ENCODE peak calls at places on chromosomes 3 and 15, in five cellular contexts. One of them, this sample, is unnamed.
A peak's percentile ranks its signal among the peaks of the same experiment; 100 is the strongest.

GRCh38 chr15:31390777-31391486 is 64.3 kb downstream of the KLF13 start:
- DNase-seq in adrenal gland: no peak
- DNase-seq in heart right ventricle: no peak
- DNase-seq in caudate nucleus: no peak
- DNase-seq in fibroblast of lung: no peak
- DNase-seq in this sample: no peak

GRCh38 chr15:72319360-72319984 is 485 bp downstream of the CELF6 start:
- DNase-seq in fibroblast of lung: peak; percentile 57
- DNase-seq in heart right ventricle: peak; percentile 76
- DNase-seq in adrenal gland: peak; percentile 71
- DNase-seq in caudate nucleus: peak; percentile 19
- DNase-seq in this sample: peak; percentile 64

GRCh38 chr3:194690501-194691372 is 5.1 kb downstream of the FAM43A start:
- DNase-seq in adrenal gland: no peak
- DNase-seq in fibroblast of lung: no peak
- DNase-seq in heart right ventricle: no peak
- DNase-seq in caudate nucleus: no peak
- DNase-seq in this sample: no peak

GRCh38 chr3:165852710-165853109 is 15.5 kb upstream of the BCHE start:
- DNase-seq in caudate nucleus: no peak
- DNase-seq in adrenal gland: no peak
- DNase-seq in fibroblast of lung: no peak
- DNase-seq in heart right ventricle: no peak
- DNase-seq in this sample: no peak

GRCh38 chr3:63661242-63661641 is 8.8 kb downstream of the SNTN start:
- DNase-seq in caudate nucleus: no peak
- DNase-seq in heart right ventricle: no peak
- DNase-seq in adrenal gland: no peak
- DNase-seq in fibroblast of lung: peak; percentile 2
- DNase-seq in this sample: no peak

GRCh38 chr15:91974321-91974720 is 120.8 kb downstream of the SLCO3A1 start:
- DNase-seq in fibroblast of lung: no peak
- DNase-seq in heart right ventricle: no peak
- DNase-seq in adrenal gland: peak; percentile 46
- DNase-seq in caudate nucleus: no peak
- DNase-seq in this sample: no peak

GRCh38 chr15:41838400-41838897 is at the start of gene PLA2G4B:
- DNase-seq in caudate nucleus: no peak
- DNase-seq in fibroblast of lung: no peak
- DNase-seq in heart right ventricle: no peak
- DNase-seq in adrenal gland: no peak
- DNase-seq in this sample: no peak

GRCh38 chr3:168081171-168081771 is 14.5 kb downstream of the GOLIM4 start:
- DNase-seq in caudate nucleus: no peak
- DNase-seq in adrenal gland: no peak
- DNase-seq in heart right ventricle: no peak
- DNase-seq in fibroblast of lung: no peak
- DNase-seq in this sample: no peak

GRCh38 chr3:150890320-150890719 is 14.9 kb downstream of the MINDY4B start:
- DNase-seq in heart right ventricle: no peak
- DNase-seq in adrenal gland: no peak
- DNase-seq in caudate nucleus: no peak
- DNase-seq in fibroblast of lung: peak; percentile 72
- DNase-seq in this sample: no peak

GRCh38 chr3:168443967-168444366 is 348.2 kb upstream of the GOLIM4 start:
- DNase-seq in heart right ventricle: no peak
- DNase-seq in adrenal gland: no peak
- DNase-seq in fibroblast of lung: no peak
- DNase-seq in caudate nucleus: no peak
- DNase-seq in this sample: no peak

GRCh38 chr3:123344175-123344908 is 104.5 kb downstream of the ADCY5 start:
- DNase-seq in fibroblast of lung: peak; percentile 62
- DNase-seq in caudate nucleus: no peak
- DNase-seq in adrenal gland: peak; percentile 60
- DNase-seq in heart right ventricle: no peak
- DNase-seq in this sample: no peak

GRCh38 chr15:39666671-39667070 is 85.8 kb downstream of the THBS1 start:
- DNase-seq in fibroblast of lung: no peak
- DNase-seq in adrenal gland: no peak
- DNase-seq in heart right ventricle: no peak
- DNase-seq in caudate nucleus: no peak
- DNase-seq in this sample: no peak

GRCh38 chr15:72456684-72457083 is 17.4 kb upstream of the ARIH1 start:
- DNase-seq in fibroblast of lung: no peak
- DNase-seq in heart right ventricle: no peak
- DNase-seq in adrenal gland: no peak
- DNase-seq in caudate nucleus: no peak
- DNase-seq in this sample: no peak

GRCh38 chr15:50813865-50814264 is 48.4 kb upstream of the SPPL2A start:
- DNase-seq in heart right ventricle: no peak
- DNase-seq in fibroblast of lung: no peak
- DNase-seq in caudate nucleus: no peak
- DNase-seq in adrenal gland: no peak
- DNase-seq in this sample: no peak

GRCh38 chr3:60755094-60755493 is 496.2 kb downstream of the FHIT start:
- DNase-seq in heart right ventricle: no peak
- DNase-seq in adrenal gland: no peak
- DNase-seq in caudate nucleus: no peak
- DNase-seq in fibroblast of lung: no peak
- DNase-seq in this sample: peak; percentile 33

GRCh38 chr15:71051539-71051938 is 63.7 kb upstream of the THSD4 start:
- DNase-seq in fibroblast of lung: peak; percentile 85
- DNase-seq in heart right ventricle: peak; percentile 21
- DNase-seq in caudate nucleus: no peak
- DNase-seq in adrenal gland: no peak
- DNase-seq in this sample: peak; percentile 61

GRCh38 chr15:89662893-89663673 is 7.8 kb upstream of the KIF7 start:
- DNase-seq in heart right ventricle: peak; percentile 60
- DNase-seq in caudate nucleus: no peak
- DNase-seq in fibroblast of lung: peak; percentile 94
- DNase-seq in adrenal gland: peak; percentile 76
- DNase-seq in this sample: peak; percentile 42
- H3K27ac ChIP-seq in heart right ventricle: peak overlapping the region; percentile 72
- H3K27ac ChIP-seq in caudate nucleus: no peak overlapping the region
- H3K27ac ChIP-seq in fibroblast of lung: peak overlapping the region; percentile 88
- H3K27ac ChIP-seq in adrenal gland: peak overlapping the region; percentile 79
- H3K27ac ChIP-seq in this sample: no peak overlapping the region

GRCh38 chr15:83378921-83379561 is 68.1 kb upstream of the SH3GL3 start:
- DNase-seq in adrenal gland: no peak
- DNase-seq in heart right ventricle: no peak
- DNase-seq in fibroblast of lung: no peak
- DNase-seq in caudate nucleus: no peak
- DNase-seq in this sample: no peak
- H3K27ac ChIP-seq in adrenal gland: no peak overlapping the region
- H3K27ac ChIP-seq in heart right ventricle: no peak overlapping the region
- H3K27ac ChIP-seq in fibroblast of lung: no peak overlapping the region
- H3K27ac ChIP-seq in caudate nucleus: no peak overlapping the region
- H3K27ac ChIP-seq in this sample: no peak overlapping the region

GRCh38 chr3:52249683-52250082 is 4.1 kb downstream of the PPM1M start:
- DNase-seq in caudate nucleus: no peak
- DNase-seq in adrenal gland: no peak
- DNase-seq in heart right ventricle: no peak
- DNase-seq in fibroblast of lung: no peak
- DNase-seq in this sample: no peak

GRCh38 chr3:52247455-52248164 is 2.1 kb downstream of the PPM1M start:
- DNase-seq in heart right ventricle: no peak
- DNase-seq in adrenal gland: no peak
- DNase-seq in fibroblast of lung: no peak
- DNase-seq in caudate nucleus: no peak
- DNase-seq in this sample: no peak

GRCh38 chr3:52248816-52249547 is 3.4 kb downstream of the PPM1M start:
- DNase-seq in fibroblast of lung: peak; percentile 15
- DNase-seq in heart right ventricle: peak; percentile 70
- DNase-seq in adrenal gland: peak; percentile 64
- DNase-seq in caudate nucleus: no peak
- DNase-seq in this sample: peak; percentile 33

GRCh38 chr3:52248165-52248541 is 2.6 kb downstream of the PPM1M start:
- DNase-seq in caudate nucleus: no peak
- DNase-seq in fibroblast of lung: no peak
- DNase-seq in heart right ventricle: no peak
- DNase-seq in adrenal gland: no peak
- DNase-seq in this sample: no peak

GRCh38 chr3:52250122-52250521 is 4.6 kb downstream of the PPM1M start:
- DNase-seq in fibroblast of lung: no peak
- DNase-seq in caudate nucleus: no peak
- DNase-seq in adrenal gland: no peak
- DNase-seq in heart right ventricle: no peak
- DNase-seq in this sample: no peak
- H3K27ac ChIP-seq in fibroblast of lung: no peak overlapping the region
- H3K27ac ChIP-seq in caudate nucleus: no peak overlapping the region
- H3K27ac ChIP-seq in adrenal gland: no peak overlapping the region
- H3K27ac ChIP-seq in heart right ventricle: no peak overlapping the region
- H3K27ac ChIP-seq in this sample: no peak overlapping the region

DNA sequence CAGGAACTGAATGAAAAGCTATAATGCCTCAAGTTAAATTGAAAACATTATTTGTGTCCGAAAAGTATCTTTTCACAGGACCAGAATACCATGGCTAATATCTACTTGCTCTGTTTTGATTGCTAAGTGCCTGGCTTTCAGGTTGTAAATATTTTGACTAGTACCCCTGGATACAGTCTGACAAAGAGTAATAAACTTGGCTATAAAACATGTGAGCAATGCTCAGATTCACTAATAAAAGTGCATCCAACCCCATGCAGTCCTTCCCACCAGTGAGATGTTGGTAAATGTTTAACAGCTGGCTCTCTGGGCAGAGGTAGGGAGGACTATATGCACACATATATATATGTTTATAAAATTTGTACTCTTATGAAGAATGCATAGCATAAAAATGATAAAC is 281.8 kb upstream of the TGFBR2 start:
- DNase-seq in adrenal gland: no peak
- DNase-seq in fibroblast of lung: no peak
- DNase-seq in caudate nucleus: no peak
- DNase-seq in heart right ventricle: no peak
- DNase-seq in this sample: no peak
- H3K27ac ChIP-seq in adrenal gland: no peak overlapping the region
- H3K27ac ChIP-seq in fibroblast of lung: no peak overlapping the region
- H3K27ac ChIP-seq in caudate nucleus: no peak overlapping the region
- H3K27ac ChIP-seq in heart right ventricle: peak overlapping the region; percentile 37
- H3K27ac ChIP-seq in this sample: no peak overlapping the region

GRCh38 chr3:160027541-160028195 is 39.0 kb downstream of the IL12A start:
- DNase-seq in heart right ventricle: no peak
- DNase-seq in caudate nucleus: no peak
- DNase-seq in fibroblast of lung: peak; percentile 70
- DNase-seq in adrenal gland: no peak
- DNase-seq in this sample: no peak
- H3K27ac ChIP-seq in heart right ventricle: no peak overlapping the region
- H3K27ac ChIP-seq in caudate nucleus: no peak overlapping the region
- H3K27ac ChIP-seq in fibroblast of lung: peak overlapping the region; percentile 58
- H3K27ac ChIP-seq in adrenal gland: no peak overlapping the region
- H3K27ac ChIP-seq in this sample: no peak overlapping the region

GRCh38 chr3:12588674-12589054 is 31.8 kb downstream of the MKRN2 start:
- DNase-seq in heart right ventricle: no peak
- DNase-seq in adrenal gland: no peak
- DNase-seq in fibroblast of lung: no peak
- DNase-seq in caudate nucleus: no peak
- DNase-seq in this sample: no peak
- H3K27ac ChIP-seq in heart right ventricle: no peak overlapping the region
- H3K27ac ChIP-seq in adrenal gland: no peak overlapping the region
- H3K27ac ChIP-seq in fibroblast of lung: no peak overlapping the region
- H3K27ac ChIP-seq in caudate nucleus: no peak overlapping the region
- H3K27ac ChIP-seq in this sample: no peak overlapping the region

GRCh38 chr3:72767927-72768880 is 80.0 kb downstream of the SHQ1 start:
- DNase-seq in adrenal gland: no peak
- DNase-seq in heart right ventricle: no peak
- DNase-seq in fibroblast of lung: no peak
- DNase-seq in caudate nucleus: no peak
- DNase-seq in this sample: no peak
- H3K27ac ChIP-seq in adrenal gland: no peak overlapping the region
- H3K27ac ChIP-seq in heart right ventricle: no peak overlapping the region
- H3K27ac ChIP-seq in fibroblast of lung: no peak overlapping the region
- H3K27ac ChIP-seq in caudate nucleus: peak overlapping the region; percentile 24
- H3K27ac ChIP-seq in this sample: no peak overlapping the region